ENCODE peak calls at places on chromosomes 11 and 22, in five cellular contexts. L, B, A, F and C are unnamed samples.

GRCh38 chr11:47532597-47533213 is 20.2 kb downstream of the CELF1 start:
- DNase-seq in A (no peak), F (no peak), L (no peak), B (no peak), C (no peak)

GRCh38 chr22:29706493-29706892 is 13.3 kb upstream of the CABP7 start:
- DNase-seq in A (no peak), B (no peak), L (no peak), F (no peak), C (no peak)

GRCh38 chr11:17473071-17473744 is 3.4 kb downstream of the ABCC8 start:
- DNase-seq in B (no peak), F (no peak), L (no peak), A (no peak), C (no peak)

GRCh38 chr11:12137005-12137690 is 26.8 kb downstream of the MICAL2 start:
- DNase-seq in F (no peak), L (no peak), B (no peak), A (no peak), C (no peak)

GRCh38 chr11:44776840-44777536 is 50.2 kb downstream of the TSPAN18 start:
- DNase-seq in F (no peak), L (no peak), B (no peak), A (no peak), C (no peak)

GRCh38 chr22:49047461-49047860 is 780.2 kb downstream of the BRD1 start:
- DNase-seq in B (no peak), F (no peak), A (no peak), L (no peak), C (no peak)

GRCh38 chr11:104152941-104153340 is 11.0 kb downstream of the PDGFD start:
- DNase-seq in B (no peak), L (no peak), F (no peak), A (no peak), C (no peak)

GRCh38 chr11:12074529-12075195 is 35.7 kb upstream of the MICAL2 start:
- DNase-seq in B (no peak), L (no peak), A (no peak), F (no peak), C (no peak)

GRCh38 chr11:109112748-109113378 is 309.1 kb upstream of the C11orf87 start:
- DNase-seq in B (no peak), L (no peak), A (no peak), F (peak; percentile 17), C (no peak)

GRCh38 chr22:19822301-19823117 is 32.2 kb downstream of the GNB1L start:
- DNase-seq in L (peak; percentile 11), F (no peak), A (no peak), B (no peak), C (no peak)

GRCh38 chr22:25038771-25039170 is 86.3 kb downstream of the KIAA1671 start:
- DNase-seq in B (no peak), L (no peak), A (no peak), F (no peak), C (no peak)

GRCh38 chr11:46300270-46300669 is 22.8 kb downstream of the CREB3L1 start:
- DNase-seq in B (no peak), L (no peak), A (no peak), F (no peak), C (no peak)

GRCh38 chr22:26330971-26331625 is 98.0 kb upstream of the ASPHD2 start:
- DNase-seq in F (no peak), A (peak; percentile 47), B (peak; percentile 49), L (no peak), C (no peak)

GRCh38 chr11:73311394-73311869 is 3.4 kb downstream of the ARHGEF17 start:
- DNase-seq in A (no peak), L (no peak), B (no peak), F (no peak), C (no peak)

GRCh38 chr11:79506734-79507344 is 66.0 kb upstream of the TENM4 start:
- DNase-seq in A (no peak), B (no peak), F (no peak), L (no peak), C (no peak)

GRCh38 chr11:119316017-119316728 is 757 bp downstream of the MCAM start:
- DNase-seq in F (peak; percentile 72), L (peak; percentile 79), A (no peak), B (no peak), C (no peak)

GRCh38 chr11:132300283-132300682 is 929.9 kb downstream of the NTM start:
- DNase-seq in L (no peak), B (no peak), F (no peak), A (no peak), C (no peak)

GRCh38 chr11:125874556-125875124 is 12.8 kb upstream of the HYLS1 start:
- DNase-seq in F (no peak), B (peak; percentile 59), A (peak; percentile 35), L (peak; percentile 55), C (no peak)

GRCh38 chr11:105179542-105180278 is 40.1 kb upstream of the CARD18 start:
- DNase-seq in A (no peak), B (no peak), L (no peak), F (no peak), C (no peak)

GRCh38 chr11:119533931-119534694 is 111.1 kb upstream of the THY1 start:
- DNase-seq in B (peak; percentile 73), A (peak; percentile 42), F (peak; percentile 76), L (peak; percentile 64), C (no peak)

GRCh38 chr11:43943357-43943930 is 1.0 kb downstream of the C11orf96 start:
- DNase-seq in A (no peak), L (no peak), F (no peak), B (no peak), C (no peak)

DNA sequence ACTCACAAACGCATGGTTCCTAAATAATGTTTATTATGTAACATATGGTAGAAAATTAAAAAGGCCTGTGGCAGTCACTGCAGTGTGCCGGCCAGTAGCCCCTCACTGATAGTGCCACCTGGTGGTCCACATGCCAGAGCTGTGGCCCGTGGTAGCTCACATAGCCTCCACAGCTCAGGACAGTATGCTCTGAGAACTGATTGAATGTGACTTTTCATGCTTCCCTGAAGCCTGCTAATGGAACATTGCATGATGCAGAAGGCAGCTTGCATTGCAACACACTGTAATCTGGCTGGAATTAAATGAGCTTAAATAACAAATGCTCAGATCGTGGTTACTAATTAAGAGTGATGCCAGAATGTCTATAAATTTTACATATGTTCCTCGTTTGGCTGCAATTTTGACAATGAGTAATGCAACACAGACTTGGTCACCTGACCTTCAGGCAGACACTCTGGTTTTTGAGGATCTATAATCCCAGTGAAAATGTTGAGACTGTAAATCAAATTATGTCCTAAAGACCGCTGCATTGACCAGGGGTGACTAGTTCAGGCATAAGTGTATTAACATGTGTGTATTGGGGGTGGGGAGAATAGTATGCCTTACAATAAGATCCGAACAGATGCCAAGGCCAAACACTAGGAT is 566.4 kb downstream of the METTL15 start:
- DNase-seq in F (no peak), L (no peak), A (no peak), B (no peak), C (no peak)
- TF ChIP-seq CTCF in F (peak; percentile 32), L (peak; percentile 10), A (no peak), B (no peak), C (no peak)

GRCh38 chr11:76172583-76172982 is 33.7 kb downstream of the WNT11 start:
- DNase-seq in A (no peak), F (no peak), L (no peak), B (no peak), C (no peak)

GRCh38 chr11:76170473-76170872 is 35.8 kb downstream of the WNT11 start:
- DNase-seq in A (no peak), L (no peak), F (no peak), B (no peak), C (no peak)

GRCh38 chr11:76167590-76167989 is 38.7 kb downstream of the WNT11 start:
- DNase-seq in B (no peak), F (no peak), L (no peak), A (no peak), C (no peak)

GRCh38 chr11:76166314-76166713 is 40.0 kb downstream of the WNT11 start:
- DNase-seq in F (no peak), A (no peak), B (no peak), L (no peak), C (no peak)

DNA sequence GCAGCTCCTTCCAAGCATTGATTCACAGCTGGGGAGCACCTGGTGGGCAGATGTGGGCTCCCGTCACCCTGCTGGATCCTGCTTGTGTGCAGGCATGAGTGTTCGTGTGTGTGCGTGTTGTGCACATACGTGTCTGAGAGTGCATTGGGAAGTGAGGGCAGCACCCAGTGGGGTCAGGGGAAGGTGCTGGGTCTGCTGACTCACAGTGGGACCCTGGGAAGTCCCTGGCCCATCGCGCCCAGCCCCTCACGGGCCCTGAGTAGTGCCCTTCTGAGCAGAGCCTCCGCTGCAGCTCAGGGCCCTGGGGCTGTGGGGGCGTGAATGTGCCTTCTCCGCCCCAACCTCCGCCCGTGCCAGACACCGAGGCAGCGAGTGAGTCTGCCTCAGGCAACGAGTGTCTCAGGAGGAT is 36.8 kb downstream of the WNT11 start:
- DNase-seq in A (no peak), F (no peak), B (no peak), L (no peak), C (no peak)
- H3K4me1 ChIP-seq in A (no peaks in the 10 kb centered on the region), F (peaks cover 7% of the 10 kb centered on the region), B (no peaks in the 10 kb centered on the region), L (no peaks in the 10 kb centered on the region), C (no peaks in the 10 kb centered on the region)

DNA sequence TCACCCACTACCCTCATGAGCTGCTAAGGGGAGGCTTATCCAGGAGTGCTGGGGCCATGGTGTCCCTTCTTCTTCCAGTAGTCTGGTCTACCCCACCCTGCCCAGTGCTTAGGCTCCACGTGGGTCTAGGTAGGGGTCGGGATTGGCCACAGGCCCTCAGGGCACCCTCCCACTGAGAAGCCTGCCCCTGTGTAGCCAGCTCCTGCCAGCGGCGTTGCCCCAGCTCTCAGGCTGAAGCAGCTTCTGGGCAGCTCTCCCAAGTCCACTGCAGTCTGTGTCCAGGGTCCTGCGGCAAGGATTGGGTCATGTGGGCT is 24.0 kb upstream of the RIC3 start:
- DNase-seq in B (no peak), F (no peak), A (no peak), L (no peak), C (peak; percentile 83)
- TF ChIP-seq CTCF in B (no peak), F (no peak), A (peak; percentile 31), L (no peak), C (no peak)

DNA sequence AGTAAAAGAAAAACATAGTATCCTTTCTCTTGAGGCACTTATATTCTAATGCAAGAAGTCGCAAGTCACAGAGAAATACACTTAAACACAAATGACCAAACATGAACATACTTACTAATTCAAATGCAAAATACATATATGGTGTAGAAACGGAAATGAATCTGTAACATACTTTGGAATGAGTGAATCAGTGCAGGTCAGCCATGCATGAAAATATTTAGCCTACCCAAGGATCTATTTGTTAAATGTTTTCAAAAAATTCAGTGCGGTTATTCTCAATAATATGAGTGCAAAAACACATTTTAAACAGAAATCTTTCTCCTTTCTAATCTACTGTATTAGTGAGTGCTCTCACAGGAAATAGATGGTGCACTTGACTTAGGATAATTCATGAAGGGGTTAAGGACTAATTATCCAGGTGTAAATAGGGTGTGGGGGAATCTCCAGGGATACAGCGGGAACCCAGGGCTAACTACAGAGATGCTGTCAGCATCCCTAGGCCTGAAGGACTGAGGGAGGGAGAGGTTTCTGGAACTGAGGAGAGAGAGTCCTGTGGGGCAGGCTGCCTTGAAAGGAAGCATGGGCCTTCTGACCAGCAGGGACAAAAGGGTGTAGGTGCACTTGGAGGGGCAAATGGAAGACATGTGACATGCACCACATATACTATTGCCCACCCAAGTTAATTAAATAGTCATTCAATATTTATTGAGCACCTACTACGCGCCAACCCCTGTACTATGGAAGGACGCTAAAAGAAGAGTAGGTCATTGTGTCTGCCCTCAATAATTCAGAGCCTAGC is 139.2 kb downstream of the MAML2 start:
- DNase-seq in F (no peak), A (no peak), B (no peak), L (no peak), C (no peak)
- H3K4me1 ChIP-seq in F (peaks cover 45% of the 10 kb centered on the region), A (peaks cover 79% of the 10 kb centered on the region), B (peaks cover 5% of the 10 kb centered on the region), L (no peaks in the 10 kb centered on the region), C (peaks cover 62% of the 10 kb centered on the region)